ENCODE peak calls at places on chromosomes 7 and 10, in four cellular contexts. K, L, M and D are unnamed samples.

GRCh38 chr10:79082631-79083581 is 14.1 kb downstream of the ZMIZ1 start:
- DNase-seq in M (no peak), K (no peak), L (no peak), D (no peak)

GRCh38 chr10:33005322-33006282 is 47.6 kb upstream of the ITGB1 start:
- DNase-seq in L (peak), M (no peak), K (no peak), D (peak)

GRCh38 chr7:11911900-11912299 is 79.9 kb upstream of the THSD7A start:
- DNase-seq in M (no peak), L (no peak), K (no peak), D (no peak)

GRCh38 chr10:102409604-102410426 is 8.8 kb downstream of the PSD start:
- DNase-seq in M (no peak), K (no peak), L (no peak), D (no peak)

GRCh38 chr10:80406249-80406648 is 2.1 kb upstream of the PRXL2A start:
- DNase-seq in M (no peak), K (no peak), L (no peak), D (no peak)

GRCh38 chr10:98748298-98748697 is 301.6 kb upstream of the HPS1 start:
- DNase-seq in L (no peak), M (no peak), K (peak), D (peak)

GRCh38 chr7:13282377-13282980 is 595.0 kb downstream of the ARL4A start:
- DNase-seq in K (peak), M (no peak), L (no peak), D (peak)

GRCh38 chr10:116270691-116271592 is 2.1 kb downstream of the GFRA1 start:
- DNase-seq in M (no peak), L (no peak), K (no peak), D (no peak)

GRCh38 chr10:118290471-118290995 is 51.6 kb downstream of the FAM204A start:
- DNase-seq in K (no peak), L (no peak), M (no peak), D (no peak)